ENCODE peak calls at places on chromosomes 16 and 17, in eight cellular contexts. M, P, C, K, J, H, W and Z are unnamed samples.
A peak's percentile ranks its signal among the peaks of the same experiment; 100 is the strongest.

GRCh38 chr17:2137342-2138098 is 82.6 kb downstream of the HIC1 start:
- DNase-seq in M (peak; percentile 60), P (no peak), J (no peak), C (peak; percentile 52), W (peak; percentile 88), K (no peak), H (peak; percentile 71), Z (no peak)

GRCh38 chr17:19487009-19487600 is 46.5 kb upstream of the SLC47A1 start:
- DNase-seq in J (no peak), K (no peak), C (no peak), H (peak; percentile 44), W (no peak), P (no peak), M (no peak), Z (no peak)

GRCh38 chr16:28210979-28211505 is 723 bp downstream of the XPO6 start:
- DNase-seq in K (no peak), M (peak; percentile 41), H (peak; percentile 61), C (no peak), J (peak; percentile 64), W (peak; percentile 59), P (peak; percentile 80), Z (peak; percentile 83)

GRCh38 chr17:49527927-49528651 is 33.0 kb downstream of the NGFR start:
- DNase-seq in C (no peak), M (peak; percentile 4), J (no peak), W (no peak), K (no peak), H (no peak), P (no peak), Z (peak; percentile 82)

GRCh38 chr16:27723711-27724490 is 174.0 kb downstream of the KATNIP start:
- DNase-seq in C (no peak), M (no peak), J (no peak), H (no peak), W (no peak), K (no peak), P (no peak), Z (no peak)

GRCh38 chr17:54013117-54013516 is 190.4 kb downstream of the KIF2B start:
- DNase-seq in K (no peak), J (no peak), P (no peak), C (no peak), W (no peak), M (no peak), H (no peak), Z (no peak)

GRCh38 chr17:50916708-50917417 is 50.7 kb upstream of the TOB1 start:
- DNase-seq in J (no peak), W (no peak), M (no peak), K (no peak), P (no peak), C (no peak), H (no peak), Z (no peak)

GRCh38 chr17:859461-860195 is 77.5 kb downstream of the MRM3 start:
- DNase-seq in M (no peak), C (no peak), P (no peak), W (peak; percentile 7), K (no peak), J (no peak), H (peak; percentile 13), Z (no peak)

GRCh38 chr16:90047714-90048346 is 28.6 kb upstream of the DBNDD1 start:
- DNase-seq in M (peak; percentile 44), H (no peak), J (no peak), W (no peak), K (no peak), P (no peak), C (no peak), Z (peak; percentile 94)

GRCh38 chr17:55726440-55726839 is 3.8 kb upstream of the TMEM100 start:
- DNase-seq in H (peak; percentile 88), P (no peak), K (peak; percentile 80), M (no peak), J (peak; percentile 30), W (peak; percentile 75), C (peak; percentile 91), Z (peak; percentile 73)

GRCh38 chr17:17108681-17109049 is 66.4 kb downstream of the MPRIP start:
- DNase-seq in W (no peak), M (no peak), P (no peak), K (no peak), C (no peak), H (no peak), J (peak; percentile 57), Z (peak; percentile 36)

GRCh38 chr16:56789360-56789759 is 59.4 kb downstream of the NUP93 start:
- DNase-seq in H (peak; percentile 48), K (no peak), M (no peak), P (peak; percentile 25), C (peak; percentile 31), J (peak; percentile 73), W (peak; percentile 35), Z (peak; percentile 42)

GRCh38 chr17:81514735-81515529 is 2.3 kb upstream of the ACTG1 start:
- DNase-seq in M (peak; percentile 74), J (peak; percentile 87), C (peak; percentile 49), P (peak; percentile 75), K (no peak), H (peak; percentile 83), W (peak; percentile 64), Z (peak; percentile 90)

DNA sequence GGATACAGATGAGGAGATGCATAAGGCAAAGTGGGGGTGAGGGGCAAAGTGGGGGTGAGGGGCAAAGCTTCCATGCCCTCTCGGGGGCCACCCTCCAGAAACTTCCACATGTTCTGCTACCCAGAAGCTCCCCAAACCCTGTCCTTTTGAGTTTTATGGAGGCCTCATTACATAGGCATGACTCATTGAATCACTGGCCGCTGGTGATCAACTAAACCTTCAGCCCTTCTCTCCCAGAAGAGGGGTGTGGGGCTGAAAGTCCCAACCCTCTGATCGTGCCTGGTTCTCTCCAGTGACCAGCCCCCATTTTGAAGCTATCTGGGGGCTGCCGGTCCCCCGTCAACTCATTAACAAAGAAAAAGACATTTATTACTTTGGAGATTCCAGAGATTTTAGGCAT is 27.5 kb downstream of the ITGAE start:
- DNase-seq in W (peak; percentile 46), H (peak; percentile 20), C (peak; percentile 6), P (no peak), J (no peak), M (no peak), K (peak; percentile 34), Z (no peak)
- TF ChIP-seq CTCF in W (no peak), H (no peak), C (no peak), P (no peak), J (no peak), M (no peak), K (no peak), Z (no peak)

GRCh38 chr16:85634747-85635544 is 21.8 kb downstream of the GSE1 start:
- DNase-seq in P (no peak), K (no peak), M (peak; percentile 41), W (no peak), C (no peak), J (peak; percentile 48), H (no peak), Z (peak; percentile 60)
- TF ChIP-seq CTCF in P (peak; percentile 42), K (peak; percentile 17), M (peak; percentile 26), W (peak; percentile 53), C (peak; percentile 16), J (no peak), H (no peak), Z (peak; percentile 31)

DNA sequence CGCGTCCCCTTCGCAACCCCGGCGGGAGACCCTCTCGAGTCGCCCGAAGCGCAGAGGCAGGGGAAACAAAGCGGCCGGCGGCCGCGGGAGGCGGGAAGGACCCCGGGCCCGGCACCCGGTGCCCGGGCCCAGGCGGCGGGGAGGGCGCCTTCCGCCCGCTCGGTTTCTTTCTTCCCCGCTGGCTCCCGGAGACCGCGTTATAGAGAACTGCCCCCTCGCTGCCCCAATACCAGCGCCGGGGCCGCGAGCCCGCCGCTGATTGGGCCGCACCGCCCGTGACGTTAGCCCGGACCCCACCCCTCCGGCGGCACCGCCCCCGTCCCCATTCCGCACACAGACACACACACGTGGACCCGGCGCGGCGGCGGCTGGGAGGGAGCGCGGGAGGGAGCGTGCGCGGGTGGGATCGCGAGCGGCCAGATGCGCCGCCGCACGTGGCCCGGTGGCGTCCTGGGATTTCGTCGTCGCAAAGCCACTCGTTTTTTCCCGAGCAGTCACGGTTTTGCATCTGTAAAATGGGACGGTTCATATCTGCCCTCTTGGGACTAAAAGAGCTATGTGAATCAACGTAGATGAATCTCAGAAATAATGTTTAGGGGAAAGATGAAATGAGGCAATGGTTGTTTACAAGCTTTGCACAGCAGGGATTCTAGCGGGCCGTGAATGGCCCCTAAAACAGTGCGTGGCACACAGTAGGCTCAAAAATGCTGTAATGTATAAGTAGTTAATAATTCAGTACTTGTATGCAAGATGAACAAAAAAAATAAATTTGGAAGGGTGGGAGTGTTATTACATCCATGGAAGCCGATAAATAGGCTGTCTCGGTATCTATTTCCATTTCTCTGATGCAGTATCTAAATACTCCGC is at the start of gene EPOP:
- DNase-seq in P (peak; percentile 83), W (peak; percentile 66), C (peak; percentile 20), M (peak; percentile 89), H (peak; percentile 82), J (peak; percentile 91), K (peak; percentile 43), Z (peak; percentile 99)
- TF ChIP-seq CTCF in P (no peak), W (no peak), C (no peak), M (no peak), H (no peak), J (no peak), K (no peak), Z (no peak)

DNA sequence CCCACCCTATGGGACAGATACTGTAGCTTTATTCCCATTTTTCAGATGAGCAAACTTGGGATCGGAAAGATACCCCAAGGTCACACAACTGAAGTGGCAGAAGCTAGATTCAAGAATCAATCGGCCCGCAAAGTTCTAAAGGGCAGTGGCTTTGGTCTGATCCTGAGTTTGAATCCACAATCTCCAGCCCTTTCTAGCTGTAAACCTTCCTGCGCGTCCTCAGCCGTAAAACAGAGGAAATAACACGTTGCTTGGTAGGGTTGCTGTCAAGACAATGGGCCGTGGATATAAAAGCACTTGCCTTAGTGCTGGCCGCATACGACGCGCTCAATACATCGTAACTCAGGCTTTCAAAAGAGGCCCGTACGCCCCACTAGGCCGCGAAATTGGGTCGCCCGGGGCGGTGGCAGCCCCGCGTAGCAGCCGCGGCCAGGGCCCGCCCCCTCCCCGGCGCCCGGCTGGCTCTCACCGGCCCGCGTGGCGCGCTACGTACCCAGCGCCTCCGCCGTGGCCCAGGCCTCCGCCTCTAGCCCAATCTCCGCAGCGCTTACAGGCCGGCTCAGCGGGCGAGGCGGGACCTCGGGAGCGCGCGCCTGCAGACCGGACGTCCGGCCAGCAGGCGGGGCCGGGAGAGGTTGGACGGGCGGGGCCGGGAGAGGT is at the start of gene DCAKD:
- DNase-seq in C (peak; percentile 86), P (peak; percentile 93), W (peak; percentile 92), H (peak; percentile 95), J (peak; percentile 96), M (peak; percentile 91), K (peak; percentile 86), Z (peak; percentile 96)
- TF ChIP-seq CTCF in C (no peak), P (no peak), W (no peak), H (no peak), J (no peak), M (no peak), K (no peak), Z (no peak)

DNA sequence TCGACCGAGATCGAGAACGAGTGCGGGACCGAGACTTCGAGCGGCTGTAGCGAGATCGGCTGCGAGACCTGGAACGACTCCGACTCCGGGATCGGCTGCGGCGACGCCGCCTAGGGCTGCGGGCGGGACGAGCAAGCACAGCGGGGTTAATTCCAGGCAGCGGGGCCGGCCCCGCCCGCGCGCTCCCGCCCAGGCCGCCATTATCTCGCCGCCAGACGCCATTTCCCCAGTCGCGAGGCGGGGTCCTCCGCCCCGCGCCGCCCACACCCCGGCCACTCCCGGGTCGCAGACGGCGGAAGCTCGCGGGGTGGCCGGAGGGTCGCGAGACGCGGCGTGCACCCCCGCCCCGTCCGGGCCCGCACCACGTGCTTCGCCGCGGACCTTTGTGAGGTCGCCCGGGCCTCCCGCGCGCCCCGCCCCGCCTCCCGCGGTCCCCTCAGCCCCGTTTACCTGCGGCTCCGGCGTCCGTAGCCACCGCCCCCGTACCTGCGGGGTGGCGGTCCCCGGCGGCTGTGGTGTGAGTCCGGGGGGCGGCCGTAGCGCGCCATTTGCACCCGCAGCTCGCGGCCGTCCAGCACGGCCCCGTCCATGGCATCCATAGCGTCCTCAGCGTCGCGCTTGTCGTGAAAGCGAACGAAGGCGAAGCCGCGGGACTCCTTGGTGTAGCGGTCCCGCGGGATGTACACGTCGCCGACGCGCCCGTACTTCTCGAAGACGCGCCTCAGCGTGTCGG is 616 bp downstream of the SRSF2 start:
- DNase-seq in M (peak; percentile 70), C (no peak), P (peak; percentile 86), K (no peak), H (peak; percentile 72), J (peak; percentile 81), W (peak; percentile 57), Z (peak; percentile 86)
- TF ChIP-seq CTCF in M (no peak), C (peak; percentile 18), P (no peak), K (peak; percentile 30), H (peak; percentile 10), J (no peak), W (peak; percentile 24), Z (peak; percentile 30)